ENCODE peak calls at places on chromosomes 12 and 14, in nine cellular contexts. One of them, this sample, is unnamed.

GRCh38 chr12:10101042-10101579 is 2.3 kb upstream of the CLEC1A start:
- DNase-seq in CMK: no peak
- DNase-seq in lower lobe of right lung: no peak
- DNase-seq in cardiac fibroblast: peak
- DNase-seq in NCI-H2107: no peak
- DNase-seq in activated CD4-positive, alpha-beta T cell treated with anti-CD3 and anti-CD28 coated beads, Interleukin-2, amount 10 ng/mL, durations not matched to agents 7 days and 5 days: no peak
- DNase-seq in EL: peak
- DNase-seq in stimulated activated CD4-positive, alpha-beta T cell treated with anti-CD3 and anti-CD28 coated beads, Interleukin-15, amount 100 ng/mL, for 24 hours: no peak
- DNase-seq in HCT116: no peak
- DNase-seq in this sample: no peak

GRCh38 chr14:93832665-93833064 is 44.4 kb upstream of the PRIMA1 start:
- DNase-seq in CMK: no peak
- DNase-seq in lower lobe of right lung: no peak
- DNase-seq in cardiac fibroblast: no peak
- DNase-seq in NCI-H2107: peak
- DNase-seq in activated CD4-positive, alpha-beta T cell treated with anti-CD3 and anti-CD28 coated beads, Interleukin-2, amount 10 ng/mL, durations not matched to agents 7 days and 5 days: no peak
- DNase-seq in EL: no peak
- DNase-seq in stimulated activated CD4-positive, alpha-beta T cell treated with anti-CD3 and anti-CD28 coated beads, Interleukin-15, amount 100 ng/mL, for 24 hours: no peak
- DNase-seq in HCT116: no peak
- DNase-seq in this sample: no peak

GRCh38 chr12:42759622-42760273 is 170.2 kb upstream of the PRICKLE1 start:
- DNase-seq in CMK: no peak
- DNase-seq in lower lobe of right lung: no peak
- DNase-seq in cardiac fibroblast: peak
- DNase-seq in NCI-H2107: no peak
- DNase-seq in activated CD4-positive, alpha-beta T cell treated with anti-CD3 and anti-CD28 coated beads, Interleukin-2, amount 10 ng/mL, durations not matched to agents 7 days and 5 days: no peak
- DNase-seq in EL: peak
- DNase-seq in stimulated activated CD4-positive, alpha-beta T cell treated with anti-CD3 and anti-CD28 coated beads, Interleukin-15, amount 100 ng/mL, for 24 hours: no peak
- DNase-seq in HCT116: no peak
- DNase-seq in this sample: no peak

GRCh38 chr14:58060077-58060476 is 91.9 kb downstream of the ARMH4 start:
- DNase-seq in CMK: no peak
- DNase-seq in lower lobe of right lung: no peak
- DNase-seq in cardiac fibroblast: no peak
- DNase-seq in NCI-H2107: no peak
- DNase-seq in activated CD4-positive, alpha-beta T cell treated with anti-CD3 and anti-CD28 coated beads, Interleukin-2, amount 10 ng/mL, durations not matched to agents 7 days and 5 days: no peak
- DNase-seq in EL: no peak
- DNase-seq in stimulated activated CD4-positive, alpha-beta T cell treated with anti-CD3 and anti-CD28 coated beads, Interleukin-15, amount 100 ng/mL, for 24 hours: no peak
- DNase-seq in HCT116: no peak
- DNase-seq in this sample: no peak

GRCh38 chr14:95256011-95256775 is 63.5 kb downstream of the CLMN start:
- DNase-seq in CMK: no peak
- DNase-seq in lower lobe of right lung: no peak
- DNase-seq in cardiac fibroblast: no peak
- DNase-seq in NCI-H2107: peak
- DNase-seq in activated CD4-positive, alpha-beta T cell treated with anti-CD3 and anti-CD28 coated beads, Interleukin-2, amount 10 ng/mL, durations not matched to agents 7 days and 5 days: no peak
- DNase-seq in EL: no peak
- DNase-seq in stimulated activated CD4-positive, alpha-beta T cell treated with anti-CD3 and anti-CD28 coated beads, Interleukin-15, amount 100 ng/mL, for 24 hours: no peak
- DNase-seq in HCT116: no peak
- DNase-seq in this sample: no peak

GRCh38 chr12:87848248-87848868 is 180.8 kb downstream of the C12orf50 start:
- DNase-seq in CMK: no peak
- DNase-seq in lower lobe of right lung: no peak
- DNase-seq in cardiac fibroblast: peak
- DNase-seq in NCI-H2107: no peak
- DNase-seq in activated CD4-positive, alpha-beta T cell treated with anti-CD3 and anti-CD28 coated beads, Interleukin-2, amount 10 ng/mL, durations not matched to agents 7 days and 5 days: peak
- DNase-seq in EL: peak
- DNase-seq in stimulated activated CD4-positive, alpha-beta T cell treated with anti-CD3 and anti-CD28 coated beads, Interleukin-15, amount 100 ng/mL, for 24 hours: no peak
- DNase-seq in HCT116: peak
- DNase-seq in this sample: no peak

GRCh38 chr14:58977366-58977765 is 211.1 kb upstream of the DAAM1 start:
- DNase-seq in CMK: no peak
- DNase-seq in lower lobe of right lung: no peak
- DNase-seq in cardiac fibroblast: no peak
- DNase-seq in NCI-H2107: no peak
- DNase-seq in activated CD4-positive, alpha-beta T cell treated with anti-CD3 and anti-CD28 coated beads, Interleukin-2, amount 10 ng/mL, durations not matched to agents 7 days and 5 days: no peak
- DNase-seq in EL: peak
- DNase-seq in stimulated activated CD4-positive, alpha-beta T cell treated with anti-CD3 and anti-CD28 coated beads, Interleukin-15, amount 100 ng/mL, for 24 hours: no peak
- DNase-seq in HCT116: no peak
- DNase-seq in this sample: no peak

GRCh38 chr12:32483499-32483898 is 84.1 kb downstream of the FGD4 start:
- DNase-seq in CMK: no peak
- DNase-seq in lower lobe of right lung: no peak
- DNase-seq in cardiac fibroblast: peak
- DNase-seq in NCI-H2107: no peak
- DNase-seq in activated CD4-positive, alpha-beta T cell treated with anti-CD3 and anti-CD28 coated beads, Interleukin-2, amount 10 ng/mL, durations not matched to agents 7 days and 5 days: no peak
- DNase-seq in EL: no peak
- DNase-seq in stimulated activated CD4-positive, alpha-beta T cell treated with anti-CD3 and anti-CD28 coated beads, Interleukin-15, amount 100 ng/mL, for 24 hours: no peak
- DNase-seq in HCT116: no peak
- DNase-seq in this sample: peak

GRCh38 chr12:57010627-57011224 is 4.4 kb upstream of the ZBTB39 start:
- DNase-seq in CMK: no peak
- DNase-seq in lower lobe of right lung: no peak
- DNase-seq in cardiac fibroblast: no peak
- DNase-seq in NCI-H2107: no peak
- DNase-seq in activated CD4-positive, alpha-beta T cell treated with anti-CD3 and anti-CD28 coated beads, Interleukin-2, amount 10 ng/mL, durations not matched to agents 7 days and 5 days: no peak
- DNase-seq in EL: no peak
- DNase-seq in stimulated activated CD4-positive, alpha-beta T cell treated with anti-CD3 and anti-CD28 coated beads, Interleukin-15, amount 100 ng/mL, for 24 hours: no peak
- DNase-seq in HCT116: no peak
- DNase-seq in this sample: no peak

GRCh38 chr12:2504577-2504976 is 290.2 kb upstream of the FKBP4 start:
- DNase-seq in CMK: no peak
- DNase-seq in lower lobe of right lung: no peak
- DNase-seq in cardiac fibroblast: no peak
- DNase-seq in NCI-H2107: no peak
- DNase-seq in activated CD4-positive, alpha-beta T cell treated with anti-CD3 and anti-CD28 coated beads, Interleukin-2, amount 10 ng/mL, durations not matched to agents 7 days and 5 days: no peak
- DNase-seq in EL: no peak
- DNase-seq in stimulated activated CD4-positive, alpha-beta T cell treated with anti-CD3 and anti-CD28 coated beads, Interleukin-15, amount 100 ng/mL, for 24 hours: no peak
- DNase-seq in HCT116: no peak
- DNase-seq in this sample: no peak

GRCh38 chr12:117231750-117232149 is 41.5 kb upstream of the FBXO21 start:
- DNase-seq in CMK: no peak
- DNase-seq in lower lobe of right lung: no peak
- DNase-seq in cardiac fibroblast: no peak
- DNase-seq in NCI-H2107: no peak
- DNase-seq in activated CD4-positive, alpha-beta T cell treated with anti-CD3 and anti-CD28 coated beads, Interleukin-2, amount 10 ng/mL, durations not matched to agents 7 days and 5 days: no peak
- DNase-seq in EL: no peak
- DNase-seq in stimulated activated CD4-positive, alpha-beta T cell treated with anti-CD3 and anti-CD28 coated beads, Interleukin-15, amount 100 ng/mL, for 24 hours: peak
- DNase-seq in HCT116: peak
- DNase-seq in this sample: no peak

GRCh38 chr12:102965281-102966155 is 8.0 kb downstream of the ASCL1 start:
- DNase-seq in CMK: no peak
- DNase-seq in lower lobe of right lung: no peak
- DNase-seq in cardiac fibroblast: no peak
- DNase-seq in NCI-H2107: no peak
- DNase-seq in activated CD4-positive, alpha-beta T cell treated with anti-CD3 and anti-CD28 coated beads, Interleukin-2, amount 10 ng/mL, durations not matched to agents 7 days and 5 days: no peak
- DNase-seq in EL: no peak
- DNase-seq in stimulated activated CD4-positive, alpha-beta T cell treated with anti-CD3 and anti-CD28 coated beads, Interleukin-15, amount 100 ng/mL, for 24 hours: no peak
- DNase-seq in HCT116: no peak
- DNase-seq in this sample: no peak

GRCh38 chr12:15193927-15194326 is 27.3 kb downstream of the RERG start:
- DNase-seq in CMK: no peak
- DNase-seq in lower lobe of right lung: no peak
- DNase-seq in cardiac fibroblast: no peak
- DNase-seq in NCI-H2107: no peak
- DNase-seq in activated CD4-positive, alpha-beta T cell treated with anti-CD3 and anti-CD28 coated beads, Interleukin-2, amount 10 ng/mL, durations not matched to agents 7 days and 5 days: no peak
- DNase-seq in EL: no peak
- DNase-seq in stimulated activated CD4-positive, alpha-beta T cell treated with anti-CD3 and anti-CD28 coated beads, Interleukin-15, amount 100 ng/mL, for 24 hours: no peak
- DNase-seq in HCT116: no peak
- DNase-seq in this sample: no peak

GRCh38 chr12:42663621-42664020 is 74.1 kb upstream of the PRICKLE1 start:
- DNase-seq in CMK: no peak
- DNase-seq in lower lobe of right lung: no peak
- DNase-seq in cardiac fibroblast: no peak
- DNase-seq in NCI-H2107: no peak
- DNase-seq in activated CD4-positive, alpha-beta T cell treated with anti-CD3 and anti-CD28 coated beads, Interleukin-2, amount 10 ng/mL, durations not matched to agents 7 days and 5 days: no peak
- DNase-seq in EL: no peak
- DNase-seq in stimulated activated CD4-positive, alpha-beta T cell treated with anti-CD3 and anti-CD28 coated beads, Interleukin-15, amount 100 ng/mL, for 24 hours: no peak
- DNase-seq in HCT116: no peak
- DNase-seq in this sample: no peak

GRCh38 chr14:88902850-88903249 is 78.4 kb downstream of the TTC8 start:
- DNase-seq in CMK: no peak
- DNase-seq in lower lobe of right lung: no peak
- DNase-seq in cardiac fibroblast: no peak
- DNase-seq in NCI-H2107: no peak
- DNase-seq in activated CD4-positive, alpha-beta T cell treated with anti-CD3 and anti-CD28 coated beads, Interleukin-2, amount 10 ng/mL, durations not matched to agents 7 days and 5 days: no peak
- DNase-seq in EL: no peak
- DNase-seq in stimulated activated CD4-positive, alpha-beta T cell treated with anti-CD3 and anti-CD28 coated beads, Interleukin-15, amount 100 ng/mL, for 24 hours: no peak
- DNase-seq in HCT116: no peak
- DNase-seq in this sample: no peak

GRCh38 chr14:98743536-98743935 is 528.5 kb downstream of the BCL11B start:
- DNase-seq in CMK: no peak
- DNase-seq in lower lobe of right lung: no peak
- DNase-seq in cardiac fibroblast: no peak
- DNase-seq in NCI-H2107: no peak
- DNase-seq in activated CD4-positive, alpha-beta T cell treated with anti-CD3 and anti-CD28 coated beads, Interleukin-2, amount 10 ng/mL, durations not matched to agents 7 days and 5 days: no peak
- DNase-seq in EL: no peak
- DNase-seq in stimulated activated CD4-positive, alpha-beta T cell treated with anti-CD3 and anti-CD28 coated beads, Interleukin-15, amount 100 ng/mL, for 24 hours: no peak
- DNase-seq in HCT116: no peak
- DNase-seq in this sample: no peak

GRCh38 chr14:36515105-36515593 is 4.9 kb downstream of the NKX2-1 start:
- DNase-seq in CMK: no peak
- DNase-seq in lower lobe of right lung: no peak
- DNase-seq in cardiac fibroblast: no peak
- DNase-seq in NCI-H2107: no peak
- DNase-seq in activated CD4-positive, alpha-beta T cell treated with anti-CD3 and anti-CD28 coated beads, Interleukin-2, amount 10 ng/mL, durations not matched to agents 7 days and 5 days: no peak
- DNase-seq in EL: no peak
- DNase-seq in stimulated activated CD4-positive, alpha-beta T cell treated with anti-CD3 and anti-CD28 coated beads, Interleukin-15, amount 100 ng/mL, for 24 hours: no peak
- DNase-seq in HCT116: no peak
- DNase-seq in this sample: no peak

GRCh38 chr12:104478396-104479140 is 21.8 kb downstream of the CHST11 start:
- DNase-seq in CMK: peak
- DNase-seq in lower lobe of right lung: peak
- DNase-seq in cardiac fibroblast: peak
- DNase-seq in NCI-H2107: no peak
- DNase-seq in activated CD4-positive, alpha-beta T cell treated with anti-CD3 and anti-CD28 coated beads, Interleukin-2, amount 10 ng/mL, durations not matched to agents 7 days and 5 days: peak
- DNase-seq in EL: no peak
- DNase-seq in stimulated activated CD4-positive, alpha-beta T cell treated with anti-CD3 and anti-CD28 coated beads, Interleukin-15, amount 100 ng/mL, for 24 hours: peak
- DNase-seq in HCT116: no peak
- DNase-seq in this sample: peak

GRCh38 chr14:32938719-32939253 is at the start of gene NPAS3:
- DNase-seq in CMK: no peak
- DNase-seq in lower lobe of right lung: no peak
- DNase-seq in cardiac fibroblast: peak
- DNase-seq in NCI-H2107: no peak
- DNase-seq in activated CD4-positive, alpha-beta T cell treated with anti-CD3 and anti-CD28 coated beads, Interleukin-2, amount 10 ng/mL, durations not matched to agents 7 days and 5 days: no peak
- DNase-seq in EL: no peak
- DNase-seq in stimulated activated CD4-positive, alpha-beta T cell treated with anti-CD3 and anti-CD28 coated beads, Interleukin-15, amount 100 ng/mL, for 24 hours: peak
- DNase-seq in HCT116: no peak
- DNase-seq in this sample: no peak

GRCh38 chr14:74220991-74221390 is 18.3 kb upstream of the VSX2 start:
- DNase-seq in CMK: no peak
- DNase-seq in lower lobe of right lung: no peak
- DNase-seq in cardiac fibroblast: no peak
- DNase-seq in NCI-H2107: no peak
- DNase-seq in activated CD4-positive, alpha-beta T cell treated with anti-CD3 and anti-CD28 coated beads, Interleukin-2, amount 10 ng/mL, durations not matched to agents 7 days and 5 days: no peak
- DNase-seq in EL: no peak
- DNase-seq in stimulated activated CD4-positive, alpha-beta T cell treated with anti-CD3 and anti-CD28 coated beads, Interleukin-15, amount 100 ng/mL, for 24 hours: no peak
- DNase-seq in HCT116: no peak
- DNase-seq in this sample: no peak

GRCh38 chr14:50038398-50039119 is 77.8 kb downstream of the VCPKMT start:
- DNase-seq in CMK: no peak
- DNase-seq in lower lobe of right lung: no peak
- DNase-seq in cardiac fibroblast: peak
- DNase-seq in NCI-H2107: peak
- DNase-seq in activated CD4-positive, alpha-beta T cell treated with anti-CD3 and anti-CD28 coated beads, Interleukin-2, amount 10 ng/mL, durations not matched to agents 7 days and 5 days: peak
- DNase-seq in EL: peak
- DNase-seq in stimulated activated CD4-positive, alpha-beta T cell treated with anti-CD3 and anti-CD28 coated beads, Interleukin-15, amount 100 ng/mL, for 24 hours: peak
- DNase-seq in HCT116: no peak
- DNase-seq in this sample: peak

GRCh38 chr12:67531051-67531450 is 117.5 kb upstream of the DYRK2 start:
- DNase-seq in CMK: no peak
- DNase-seq in lower lobe of right lung: no peak
- DNase-seq in cardiac fibroblast: no peak
- DNase-seq in NCI-H2107: no peak
- DNase-seq in activated CD4-positive, alpha-beta T cell treated with anti-CD3 and anti-CD28 coated beads, Interleukin-2, amount 10 ng/mL, durations not matched to agents 7 days and 5 days: no peak
- DNase-seq in EL: no peak
- DNase-seq in stimulated activated CD4-positive, alpha-beta T cell treated with anti-CD3 and anti-CD28 coated beads, Interleukin-15, amount 100 ng/mL, for 24 hours: no peak
- DNase-seq in HCT116: no peak
- DNase-seq in this sample: no peak

GRCh38 chr12:66571361-66571760 is 107.5 kb downstream of the GRIP1 start:
- DNase-seq in CMK: no peak
- DNase-seq in lower lobe of right lung: no peak
- DNase-seq in cardiac fibroblast: no peak
- DNase-seq in NCI-H2107: no peak
- DNase-seq in activated CD4-positive, alpha-beta T cell treated with anti-CD3 and anti-CD28 coated beads, Interleukin-2, amount 10 ng/mL, durations not matched to agents 7 days and 5 days: no peak
- DNase-seq in EL: no peak
- DNase-seq in stimulated activated CD4-positive, alpha-beta T cell treated with anti-CD3 and anti-CD28 coated beads, Interleukin-15, amount 100 ng/mL, for 24 hours: no peak
- DNase-seq in HCT116: no peak
- DNase-seq in this sample: no peak

GRCh38 chr14:99749142-99749541 is 44.1 kb upstream of the EML1 start:
- DNase-seq in CMK: no peak
- DNase-seq in lower lobe of right lung: peak
- DNase-seq in cardiac fibroblast: no peak
- DNase-seq in NCI-H2107: no peak
- DNase-seq in activated CD4-positive, alpha-beta T cell treated with anti-CD3 and anti-CD28 coated beads, Interleukin-2, amount 10 ng/mL, durations not matched to agents 7 days and 5 days: no peak
- DNase-seq in EL: no peak
- DNase-seq in stimulated activated CD4-positive, alpha-beta T cell treated with anti-CD3 and anti-CD28 coated beads, Interleukin-15, amount 100 ng/mL, for 24 hours: no peak
- DNase-seq in HCT116: no peak
- DNase-seq in this sample: no peak

GRCh38 chr12:127340381-127340780 is 926.6 kb upstream of the TMEM132C start:
- DNase-seq in CMK: no peak
- DNase-seq in lower lobe of right lung: no peak
- DNase-seq in cardiac fibroblast: no peak
- DNase-seq in NCI-H2107: no peak
- DNase-seq in activated CD4-positive, alpha-beta T cell treated with anti-CD3 and anti-CD28 coated beads, Interleukin-2, amount 10 ng/mL, durations not matched to agents 7 days and 5 days: no peak
- DNase-seq in EL: no peak
- DNase-seq in stimulated activated CD4-positive, alpha-beta T cell treated with anti-CD3 and anti-CD28 coated beads, Interleukin-15, amount 100 ng/mL, for 24 hours: no peak
- DNase-seq in HCT116: no peak
- DNase-seq in this sample: no peak

GRCh38 chr12:110366474-110367208 is 36.9 kb downstream of the ANAPC7 start:
- DNase-seq in CMK: no peak
- DNase-seq in lower lobe of right lung: no peak
- DNase-seq in cardiac fibroblast: no peak
- DNase-seq in NCI-H2107: no peak
- DNase-seq in activated CD4-positive, alpha-beta T cell treated with anti-CD3 and anti-CD28 coated beads, Interleukin-2, amount 10 ng/mL, durations not matched to agents 7 days and 5 days: no peak
- DNase-seq in EL: no peak
- DNase-seq in stimulated activated CD4-positive, alpha-beta T cell treated with anti-CD3 and anti-CD28 coated beads, Interleukin-15, amount 100 ng/mL, for 24 hours: no peak
- DNase-seq in HCT116: no peak
- DNase-seq in this sample: no peak

GRCh38 chr12:118193958-118194357 is 58.0 kb downstream of the PEBP1 start:
- DNase-seq in CMK: no peak
- DNase-seq in lower lobe of right lung: no peak
- DNase-seq in cardiac fibroblast: no peak
- DNase-seq in NCI-H2107: no peak
- DNase-seq in activated CD4-positive, alpha-beta T cell treated with anti-CD3 and anti-CD28 coated beads, Interleukin-2, amount 10 ng/mL, durations not matched to agents 7 days and 5 days: no peak
- DNase-seq in EL: no peak
- DNase-seq in stimulated activated CD4-positive, alpha-beta T cell treated with anti-CD3 and anti-CD28 coated beads, Interleukin-15, amount 100 ng/mL, for 24 hours: no peak
- DNase-seq in HCT116: no peak
- DNase-seq in this sample: no peak

GRCh38 chr12:93530358-93530757 is 42.1 kb upstream of the SOCS2 start:
- DNase-seq in CMK: no peak
- DNase-seq in lower lobe of right lung: no peak
- DNase-seq in cardiac fibroblast: peak
- DNase-seq in NCI-H2107: no peak
- DNase-seq in activated CD4-positive, alpha-beta T cell treated with anti-CD3 and anti-CD28 coated beads, Interleukin-2, amount 10 ng/mL, durations not matched to agents 7 days and 5 days: no peak
- DNase-seq in EL: no peak
- DNase-seq in stimulated activated CD4-positive, alpha-beta T cell treated with anti-CD3 and anti-CD28 coated beads, Interleukin-15, amount 100 ng/mL, for 24 hours: no peak
- DNase-seq in HCT116: no peak
- DNase-seq in this sample: no peak

GRCh38 chr14:84084056-84084590 is 1445.8 kb upstream of the FLRT2 start:
- DNase-seq in CMK: no peak
- DNase-seq in lower lobe of right lung: no peak
- DNase-seq in cardiac fibroblast: no peak
- DNase-seq in NCI-H2107: no peak
- DNase-seq in activated CD4-positive, alpha-beta T cell treated with anti-CD3 and anti-CD28 coated beads, Interleukin-2, amount 10 ng/mL, durations not matched to agents 7 days and 5 days: no peak
- DNase-seq in EL: no peak
- DNase-seq in stimulated activated CD4-positive, alpha-beta T cell treated with anti-CD3 and anti-CD28 coated beads, Interleukin-15, amount 100 ng/mL, for 24 hours: no peak
- DNase-seq in HCT116: no peak
- DNase-seq in this sample: no peak

GRCh38 chr12:64675795-64676194 is 65.5 kb downstream of the RASSF3 start:
- DNase-seq in CMK: no peak
- DNase-seq in lower lobe of right lung: no peak
- DNase-seq in cardiac fibroblast: peak
- DNase-seq in NCI-H2107: no peak
- DNase-seq in activated CD4-positive, alpha-beta T cell treated with anti-CD3 and anti-CD28 coated beads, Interleukin-2, amount 10 ng/mL, durations not matched to agents 7 days and 5 days: peak
- DNase-seq in EL: peak
- DNase-seq in stimulated activated CD4-positive, alpha-beta T cell treated with anti-CD3 and anti-CD28 coated beads, Interleukin-15, amount 100 ng/mL, for 24 hours: no peak
- DNase-seq in HCT116: no peak
- DNase-seq in this sample: no peak

GRCh38 chr12:53205747-53206146 is 1.3 kb downstream of the ITGB7 start:
- DNase-seq in CMK: no peak
- DNase-seq in lower lobe of right lung: no peak
- DNase-seq in cardiac fibroblast: peak
- DNase-seq in NCI-H2107: no peak
- DNase-seq in activated CD4-positive, alpha-beta T cell treated with anti-CD3 and anti-CD28 coated beads, Interleukin-2, amount 10 ng/mL, durations not matched to agents 7 days and 5 days: peak
- DNase-seq in EL: peak
- DNase-seq in stimulated activated CD4-positive, alpha-beta T cell treated with anti-CD3 and anti-CD28 coated beads, Interleukin-15, amount 100 ng/mL, for 24 hours: peak
- DNase-seq in HCT116: no peak
- DNase-seq in this sample: peak